ENCODE peak calls at places on chromosome 1, in six cellular contexts. E, B, R, J, A and O are unnamed samples.

GRCh38 chr1:2072109-2072806 is 22.0 kb downstream of the PRKCZ start:
- DNase-seq in J (peak), R (no peak), E (no peak), A (no peak), B (no peak), O (no peak)

GRCh38 chr1:54949971-54950360 is 30.5 kb upstream of the TMEM61 start:
- DNase-seq in J (no peak), E (no peak), A (peak), R (peak), B (no peak), O (no peak)

GRCh38 chr1:59125711-59126320 is 171.1 kb upstream of the FGGY start:
- DNase-seq in B (no peak), R (no peak), A (no peak), J (no peak), E (no peak), O (peak)

GRCh38 chr1:999797-1000356 is at the start of gene HES4:
- DNase-seq in R (peak), J (peak), E (peak), A (peak), B (peak), O (peak)

GRCh38 chr1:175217674-175218073 is 25.1 kb upstream of the KIAA0040 start:
- DNase-seq in R (no peak), E (no peak), J (no peak), B (no peak), A (no peak), O (no peak)

GRCh38 chr1:39933956-39934941 is 20.7 kb upstream of the MFSD2A start:
- DNase-seq in J (peak), E (no peak), R (peak), A (peak), B (no peak), O (peak)

GRCh38 chr1:231930257-231930947 is 303.8 kb downstream of the DISC1 start:
- DNase-seq in A (no peak), R (no peak), E (peak), J (no peak), B (no peak), O (no peak)

GRCh38 chr1:174874337-174875053 is 125.3 kb upstream of the CACYBP start:
- DNase-seq in R (no peak), E (no peak), B (peak), A (no peak), J (no peak), O (no peak)

GRCh38 chr1:89041055-89041707 is 18.5 kb upstream of the GBP3 start:
- DNase-seq in A (peak), E (no peak), J (no peak), R (peak), B (no peak), O (peak)

GRCh38 chr1:59564192-59564891 is 250.4 kb upstream of the HOOK1 start:
- DNase-seq in R (peak), E (no peak), J (no peak), A (no peak), B (no peak), O (peak)

GRCh38 chr1:41240806-41241747 is 1.0 kb downstream of the SCMH1 start:
- DNase-seq in B (peak), R (peak), A (peak), E (peak), J (peak), O (peak)

DNA sequence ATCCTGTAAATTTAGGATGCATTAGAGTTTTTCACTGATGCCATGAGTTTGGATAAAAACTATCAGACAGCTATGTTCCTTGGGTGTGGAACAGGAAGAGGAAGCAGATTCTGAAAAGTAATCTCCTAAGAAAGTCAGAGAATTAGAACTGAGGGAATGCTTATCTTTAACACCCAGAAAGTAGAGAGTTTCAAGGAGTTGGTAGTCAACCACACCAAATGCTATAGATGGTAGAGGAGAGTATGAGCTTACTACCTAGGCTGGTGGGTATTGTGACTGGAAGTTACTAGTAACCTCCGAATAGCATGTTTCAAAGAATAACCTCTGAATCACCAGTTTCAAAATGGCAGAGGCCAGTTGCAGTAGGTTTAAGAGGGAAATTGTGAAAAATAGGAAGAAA is 288.0 kb downstream of the HMCN1 start:
- DNase-seq in R (no peak), J (no peak), E (no peak), B (no peak), A (no peak), O (no peak)
- TF ChIP-seq CTCF in R (no peak), J (no peak), E (no peak), B (no peak), A (no peak), O (no peak)

GRCh38 chr1:9253706-9254105 is 19.1 kb downstream of the H6PD start:
- DNase-seq in E (no peak), R (peak), A (peak), J (no peak), B (no peak), O (no peak)
- H3K4me3 ChIP-seq in E (no peak), R (no peak), A (no peak), J (no peak), B (no peak), O (no peak)

GRCh38 chr1:177959793-177960515 is 9.9 kb downstream of the SEC16B start:
- DNase-seq in A (peak), R (peak), B (no peak), J (no peak), E (no peak), O (peak)
- TF ChIP-seq CTCF in A (peak), R (peak), B (no peak), J (no peak), E (no peak), O (peak)

DNA sequence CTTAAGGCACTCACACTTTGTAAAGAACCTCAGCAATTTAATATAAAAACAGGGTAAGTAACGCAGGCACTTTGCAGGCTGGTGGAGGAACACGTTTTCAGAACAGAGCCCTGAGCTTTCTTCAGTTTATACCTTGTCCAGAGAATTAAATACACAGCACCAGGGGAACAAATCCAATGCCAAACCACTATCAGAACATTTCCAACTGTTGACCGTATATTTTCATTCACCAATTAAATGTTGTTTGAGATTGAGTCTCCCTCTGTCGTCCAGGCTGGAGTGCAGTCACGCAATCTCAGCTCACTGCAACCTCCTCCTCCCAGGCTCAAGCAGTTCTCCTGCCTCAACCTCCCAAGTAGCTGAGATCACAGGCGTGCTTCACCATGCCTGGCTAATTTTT is 29.7 kb downstream of the CLSTN1 start:
- DNase-seq in A (no peak), R (no peak), J (no peak), B (no peak), E (no peak), O (no peak)
- H3K4me3 ChIP-seq in A (no peak), R (no peak), J (no peak), B (no peak), E (no peak), O (no peak)

DNA sequence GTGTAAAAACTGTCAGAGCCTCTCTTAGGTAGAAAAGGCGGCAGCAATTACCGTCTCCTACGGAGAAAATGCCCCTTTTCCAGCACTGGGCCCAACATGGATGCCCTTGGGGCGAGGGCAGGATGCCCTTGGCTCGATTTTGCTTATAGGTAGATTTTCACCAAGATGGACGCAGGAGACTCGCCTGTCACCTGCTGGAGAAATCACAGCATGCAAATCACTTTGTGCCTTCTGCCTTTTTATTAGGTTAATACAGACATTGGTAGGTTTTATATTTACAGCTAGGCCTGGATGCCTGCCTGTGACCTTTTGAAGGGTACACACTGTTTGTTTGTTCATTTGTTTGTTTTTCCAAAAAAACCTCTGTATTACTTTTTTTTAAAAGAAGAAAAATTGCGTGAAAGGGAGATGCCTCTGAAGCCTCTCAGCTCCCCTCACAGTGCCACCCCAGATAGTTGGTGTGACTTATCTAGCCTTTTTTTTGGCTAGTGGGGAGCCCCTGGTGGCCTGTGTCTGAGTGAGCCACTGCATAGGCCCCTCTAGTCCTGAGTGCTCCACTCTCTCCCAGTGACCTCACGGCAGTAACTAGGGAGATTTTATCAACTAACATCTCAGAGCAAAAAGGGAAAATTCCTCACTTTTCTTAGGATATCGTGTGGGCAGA is 2.5 kb downstream of the ATP1B1 start:
- DNase-seq in J (no peak), E (peak), B (peak), R (peak), A (peak), O (no peak)
- TF ChIP-seq CTCF in J (peak), E (peak), B (peak), R (peak), A (peak), O (peak)

GRCh38 chr1:178155478-178156255 is 61.8 kb downstream of the RASAL2 start:
- DNase-seq in J (no peak), A (no peak), B (no peak), E (no peak), R (peak), O (no peak)
- H3K4me3 ChIP-seq in J (no peak), A (no peak), B (no peak), E (no peak), R (no peak), O (no peak)

DNA sequence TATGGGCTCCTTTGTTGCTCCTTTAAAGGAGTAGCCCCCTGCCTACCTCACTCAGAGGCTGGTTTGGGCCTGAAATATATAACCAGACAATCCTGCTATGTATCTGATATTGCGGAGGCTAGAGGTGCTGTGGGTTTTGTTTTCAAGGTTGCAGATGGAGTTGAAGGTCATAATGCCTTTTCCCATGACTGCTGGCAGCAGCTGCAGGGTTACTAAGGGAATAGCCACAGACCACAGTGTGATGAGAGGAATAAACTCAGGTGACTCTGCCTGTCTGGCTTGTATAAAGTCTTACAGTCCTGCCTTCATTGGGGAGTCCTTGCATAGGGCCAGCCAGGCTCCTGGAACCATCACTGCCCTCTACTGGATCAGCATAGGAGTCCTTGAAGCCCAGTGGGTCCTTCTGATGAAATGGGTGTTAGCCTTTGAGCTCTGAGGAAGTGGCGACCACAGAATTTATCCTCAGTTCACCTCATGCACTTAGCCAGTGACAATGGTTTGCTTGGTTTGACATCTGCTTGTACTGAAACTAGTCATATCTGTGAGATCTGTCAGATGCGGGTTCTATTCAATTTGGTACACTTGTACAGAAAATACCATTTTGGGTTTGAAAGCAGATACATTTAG is 174.4 kb upstream of the HMCN1 start:
- DNase-seq in R (peak), J (no peak), A (peak), B (peak), E (no peak), O (peak)
- TF ChIP-seq CTCF in R (peak), J (no peak), A (peak), B (peak), E (no peak), O (peak)